ENCODE peak calls at places on chromosome X, in four cellular contexts. N is tibial artery, W is MV-4-11, C is NCI-H1048. O is an unnamed sample.

GRCh38 chrX:46687619-46688018 is 71.3 kb downstream of the SLC9A7 start:
- DNase-seq in N (no peak), W (no peak), C (no peak), O (no peak)

GRCh38 chrX:107272431-107272921 is 66.1 kb downstream of the DNAAF6 start:
- DNase-seq in N (no peak), C (no peak), W (no peak), O (no peak)

GRCh38 chrX:29926056-29926455 is 289.3 kb upstream of the MAGEB2 start:
- DNase-seq in W (no peak), C (no peak), N (no peak), O (no peak)

GRCh38 chrX:95764972-95765451 is 919.6 kb upstream of the DIAPH2 start:
- DNase-seq in C (peak; percentile 37), N (no peak), W (peak; percentile 52), O (no peak)

GRCh38 chrX:117743469-117744251 is 372.9 kb downstream of the KLHL13 start:
- DNase-seq in N (no peak), W (peak; percentile 52), C (no peak), O (no peak)

GRCh38 chrX:100673397-100673953 is 29.5 kb downstream of the SRPX2 start:
- DNase-seq in C (no peak), N (no peak), W (no peak), O (no peak)

GRCh38 chrX:44143061-44143602 is 169.9 kb upstream of the NDP start:
- DNase-seq in W (peak; percentile 32), N (no peak), C (no peak), O (no peak)

GRCh38 chrX:116272328-116272727 is 101.8 kb downstream of the AGTR2 start:
- DNase-seq in N (no peak), W (no peak), C (no peak), O (no peak)

GRCh38 chrX:46140272-46140671 is 404.9 kb downstream of the ZNF674 start:
- DNase-seq in N (no peak), C (no peak), W (no peak), O (no peak)

GRCh38 chrX:109740076-109740809 is 7.2 kb upstream of the ACSL4 start:
- DNase-seq in N (no peak), W (peak; percentile 65), C (no peak), O (no peak)

GRCh38 chrX:19225906-19226305 is 103.6 kb upstream of the ADGRG2 start:
- DNase-seq in N (no peak), W (peak; percentile 10), C (no peak), O (no peak)

GRCh38 chrX:119121341-119121740 is 6.3 kb downstream of the KIAA1210 start:
- DNase-seq in W (no peak), N (no peak), C (no peak), O (no peak)

GRCh38 chrX:144730486-144730885 is 516.8 kb upstream of the SPANXN1 start:
- DNase-seq in C (no peak), N (no peak), W (no peak), O (no peak)

GRCh38 chrX:68199062-68199848 is 234.0 kb downstream of the OPHN1 start:
- DNase-seq in C (no peak), N (no peak), W (no peak), O (no peak)

GRCh38 chrX:48714573-48714972 is 18.0 kb downstream of the SUV39H1 start:
- DNase-seq in N (no peak), W (no peak), C (no peak), O (no peak)

GRCh38 chrX:1485033-1485432 is 32.3 kb upstream of the ASMTL start:
- DNase-seq in C (no peak), N (no peak), W (no peak), O (peak; percentile 14)

GRCh38 chrX:15747626-15748173 is 9.6 kb downstream of the CA5B start:
- DNase-seq in W (no peak), N (no peak), C (no peak), O (no peak)

GRCh38 chrX:68710870-68711576 is 63.6 kb downstream of the STARD8 start:
- DNase-seq in W (peak; percentile 4), C (no peak), N (peak; percentile 36), O (peak; percentile 77)

GRCh38 chrX:135984220-135984619 is 1.0 kb upstream of the SLC9A6 start:
- DNase-seq in N (no peak), C (no peak), W (no peak), O (no peak)

GRCh38 chrX:68999351-68999750 is 165.9 kb downstream of the PJA1 start:
- DNase-seq in W (peak; percentile 58), C (no peak), N (no peak), O (no peak)

GRCh38 chrX:73214366-73215094 is at the start of gene NAP1L2:
- DNase-seq in W (no peak), N (peak; percentile 18), C (no peak), O (peak; percentile 71)

GRCh38 chrX:126799059-126799458 is 20.5 kb upstream of the PRR32 start:
- DNase-seq in C (no peak), N (no peak), W (peak; percentile 17), O (no peak)

GRCh38 chrX:81261576-81261975 is 59.7 kb downstream of the SH3BGRL start:
- DNase-seq in C (no peak), W (no peak), N (no peak), O (no peak)

GRCh38 chrX:130778773-130779172 is 124.2 kb downstream of the ENOX2 start:
- DNase-seq in C (no peak), W (no peak), N (no peak), O (no peak)

GRCh38 chrX:16923157-16923556 is 23.3 kb upstream of the REPS2 start:
- DNase-seq in W (no peak), N (no peak), C (no peak), O (no peak)

GRCh38 chrX:131216828-131217227 is 72.3 kb downstream of the IGSF1 start:
- DNase-seq in W (no peak), C (no peak), N (no peak), O (no peak)

GRCh38 chrX:155983326-155983725 is 14.2 kb upstream of the IL9R start:
- DNase-seq in W (no peak), C (no peak), N (no peak), O (no peak)

GRCh38 chrX:154046262-154046771 is 26.6 kb upstream of the IRAK1 start:
- DNase-seq in C (no peak), W (no peak), N (peak; percentile 60), O (peak; percentile 80)

GRCh38 chrX:129540725-129541184 is 696 bp downstream of the OCRL start:
- DNase-seq in C (no peak), N (peak; percentile 24), W (peak; percentile 35), O (peak; percentile 69)